ENCODE peak calls at places on chromosomes 12 and 14, in five cellular contexts. J is A549, L is HepG2, X is K562, D is endothelial cell of umbilical vein. B is an unnamed sample.

GRCh38 chr12:66329941-66330340 is 27.6 kb downstream of the HELB start:
- DNase-seq in L (no peak), X (no peak), J (no peak), D (no peak), B (no peak)

GRCh38 chr12:89525002-89525823 is 617 bp upstream of the GALNT4 start:
- DNase-seq in D (peak), L (peak), X (peak), J (peak), B (peak)

GRCh38 chr12:120015313-120015712 is 26.3 kb downstream of the BICDL1 start:
- DNase-seq in X (peak), L (no peak), D (no peak), J (no peak), B (no peak)

GRCh38 chr12:104059963-104060362 is 4.4 kb upstream of the HCFC2 start:
- DNase-seq in J (no peak), X (no peak), D (no peak), L (no peak), B (peak)

GRCh38 chr14:85214471-85214870 is 315.5 kb upstream of the FLRT2 start:
- DNase-seq in D (no peak), X (no peak), L (no peak), J (peak), B (no peak)

GRCh38 chr12:41962171-41962572 is 182.5 kb downstream of the GXYLT1 start:
- DNase-seq in D (no peak), X (no peak), J (no peak), L (no peak), B (no peak)

GRCh38 chr12:114163766-114164165 is 197.6 kb upstream of the RBM19 start:
- DNase-seq in L (peak), J (peak), X (no peak), D (no peak), B (peak)

GRCh38 chr12:120224304-120225199 is 23.6 kb upstream of the RPLP0 start:
- DNase-seq in L (no peak), J (no peak), D (no peak), X (no peak), B (no peak)

GRCh38 chr14:54420478-54421116 is 20.6 kb downstream of the CNIH1 start:
- DNase-seq in D (peak), X (peak), L (peak), J (peak), B (peak)

GRCh38 chr14:44912041-44912869 is 49.5 kb downstream of the KLHL28 start:
- DNase-seq in J (no peak), X (no peak), L (no peak), D (no peak), B (no peak)

GRCh38 chr14:93231129-93231979 is 24.3 kb downstream of the UBR7 start:
- DNase-seq in J (peak), L (no peak), X (no peak), D (peak), B (no peak)
- TF ChIP-seq MAX in J (no peak), L (no peak), X (no peak), D (no peak), B (no peak)

GRCh38 chr12:121440768-121441167 is 40.9 kb downstream of the RNF34 start:
- DNase-seq in X (no peak), D (no peak), J (no peak), L (no peak), B (no peak)

GRCh38 chr12:121441555-121441954 is 41.6 kb downstream of the RNF34 start:
- DNase-seq in X (no peak), J (peak), L (peak), D (no peak), B (peak)

GRCh38 chr12:121443193-121443829 is 43.4 kb downstream of the RNF34 start:
- DNase-seq in J (peak), D (peak), X (peak), L (peak), B (peak)

GRCh38 chr12:121443911-121444841 is 44.3 kb downstream of the RNF34 start:
- DNase-seq in L (no peak), J (no peak), D (no peak), X (no peak), B (no peak)

DNA sequence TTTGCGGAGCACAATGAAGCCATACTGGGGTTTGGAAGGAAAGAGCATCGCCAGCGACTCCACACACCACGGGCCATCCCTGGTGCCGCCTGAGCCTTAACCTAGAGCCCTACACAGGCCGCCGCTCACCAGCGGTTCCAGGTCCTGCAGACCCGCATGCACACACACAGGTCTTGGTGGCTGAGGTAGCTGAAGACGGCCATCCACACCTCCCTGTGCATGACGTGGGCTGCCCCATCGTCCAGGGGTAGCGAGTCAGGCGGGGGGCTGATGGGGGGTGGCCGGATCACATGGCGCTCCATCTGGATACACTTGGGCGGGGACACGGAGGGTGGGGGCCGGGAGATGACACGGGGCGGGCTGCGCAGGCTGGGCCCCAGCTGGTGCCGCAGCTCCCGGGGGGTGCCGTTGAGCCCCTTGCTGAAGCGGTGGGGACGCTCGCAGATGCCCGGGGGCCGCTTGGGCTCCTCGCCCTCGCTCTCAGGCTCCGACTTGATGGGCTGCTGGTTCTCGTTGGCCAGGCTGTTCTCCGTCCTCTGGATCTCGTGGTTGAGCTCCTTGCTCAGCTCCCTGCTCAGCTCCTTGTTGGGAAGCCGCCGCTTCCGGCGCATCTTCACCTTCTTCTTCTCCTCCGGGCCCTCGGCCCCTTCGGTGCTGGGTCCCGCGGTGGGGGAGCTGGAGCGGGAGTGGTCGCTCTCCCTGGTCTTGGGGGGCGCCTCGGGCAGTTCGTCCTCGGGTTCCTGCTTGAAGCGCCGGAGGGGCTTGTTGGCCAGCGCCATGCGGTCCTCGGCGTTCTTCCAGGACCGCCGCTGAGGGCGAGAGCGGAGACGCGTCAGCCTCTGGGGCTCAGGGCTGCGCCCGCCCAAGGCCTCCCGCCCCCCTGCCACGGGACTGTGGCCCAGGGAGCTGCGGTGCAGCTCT is 42.4 kb downstream of the RNF34 start:
- DNase-seq in L (no peak), J (no peak), D (no peak), X (no peak), B (no peak)
- TF ChIP-seq MYC in L (no peak), J (no peak), D (no peak), X (no peak), B (no peak)

DNA sequence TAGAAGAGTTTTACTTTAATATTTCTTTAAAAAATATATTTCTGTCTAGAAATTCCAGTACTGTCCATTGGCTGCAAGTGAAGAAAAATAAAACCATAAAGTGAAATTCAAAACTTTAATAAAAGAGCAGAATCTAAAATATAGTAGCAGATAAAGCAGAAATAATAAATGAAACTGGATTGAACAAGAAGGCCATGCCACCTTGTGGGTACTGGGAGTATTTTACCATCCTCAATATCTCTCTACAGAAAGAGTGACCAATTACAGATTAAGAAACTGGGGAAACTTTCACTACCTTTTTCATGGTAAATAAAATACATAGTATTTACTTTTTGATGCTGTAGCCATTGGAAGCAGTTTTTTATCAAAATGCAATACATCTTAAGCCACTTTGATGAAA is 220.5 kb downstream of the BCAT1 start:
- DNase-seq in J (peak), L (peak), X (peak), D (peak), B (peak)
- TF ChIP-seq MAX in J (no peak), L (no peak), X (no peak), D (no peak), B (no peak)

DNA sequence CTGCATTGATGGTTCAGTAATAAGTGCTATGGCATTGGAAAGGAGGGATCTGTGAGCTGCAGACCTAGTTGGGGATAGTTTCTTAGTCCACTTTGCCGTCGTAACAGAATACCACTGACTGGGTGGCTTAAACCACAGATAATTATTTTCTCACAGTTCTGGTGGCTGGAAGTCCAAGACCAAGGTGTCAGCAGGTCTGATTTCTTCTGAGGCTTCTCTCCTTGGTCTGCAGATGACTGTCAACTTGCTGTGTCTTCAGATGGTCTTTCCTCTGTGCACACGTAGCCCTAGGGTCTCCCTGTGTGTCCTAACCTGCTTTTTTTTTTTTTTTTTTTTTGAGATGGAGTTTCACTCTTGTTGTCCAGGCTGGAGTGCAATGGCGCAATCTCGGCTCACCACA is 126.1 kb downstream of the MYRFL start:
- DNase-seq in L (no peak), J (no peak), X (no peak), D (no peak), B (no peak)
- TF ChIP-seq MYC in L (no peak), J (no peak), X (no peak), D (no peak), B (no peak)

GRCh38 chr14:68268719-68269118 is 449.1 kb downstream of the RAD51B start:
- DNase-seq in D (no peak), X (no peak), L (no peak), J (no peak), B (no peak)

GRCh38 chr14:68270342-68270741 is 450.8 kb downstream of the RAD51B start:
- DNase-seq in X (no peak), D (no peak), L (no peak), J (no peak), B (no peak)

GRCh38 chr14:68268197-68268596 is 448.6 kb downstream of the RAD51B start:
- DNase-seq in J (no peak), D (no peak), X (no peak), L (no peak), B (peak)

GRCh38 chr14:68266998-68267397 is 447.4 kb downstream of the RAD51B start:
- DNase-seq in J (no peak), X (no peak), L (no peak), D (no peak), B (no peak)

DNA sequence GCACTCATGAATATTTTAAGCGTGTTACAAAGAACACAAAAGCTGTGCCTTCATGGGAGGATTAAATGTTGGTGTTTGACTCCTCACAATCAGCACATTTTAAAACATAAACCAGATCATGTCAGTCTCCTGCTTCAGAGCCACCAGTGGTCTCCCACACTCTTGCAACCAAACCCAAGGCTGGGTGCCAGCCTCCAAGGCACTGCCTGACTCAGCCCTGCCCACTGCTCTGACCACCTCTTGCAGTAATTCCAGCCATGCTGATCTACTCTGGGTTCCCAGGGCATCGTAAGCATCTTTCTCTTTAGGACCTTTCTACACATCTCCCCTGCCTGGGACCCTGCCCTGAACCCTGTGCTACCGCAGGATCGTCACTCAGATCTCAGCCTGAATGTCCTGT is 449.6 kb downstream of the RAD51B start:
- DNase-seq in L (no peak), D (no peak), J (no peak), X (no peak), B (no peak)
- TF ChIP-seq MAX in L (no peak), D (no peak), J (no peak), X (no peak), B (no peak)

GRCh38 chr12:87812030-87812429 is 217.2 kb downstream of the C12orf50 start:
- DNase-seq in L (no peak), D (no peak), X (no peak), J (peak), B (no peak)

GRCh38 chr12:87812711-87813110 is 216.5 kb downstream of the C12orf50 start:
- DNase-seq in L (no peak), D (no peak), X (no peak), J (no peak), B (no peak)

GRCh38 chr12:87807127-87807526 is 222.1 kb downstream of the C12orf50 start:
- DNase-seq in X (no peak), J (no peak), L (no peak), D (no peak), B (no peak)

GRCh38 chr12:87806310-87806709 is 222.9 kb downstream of the C12orf50 start:
- DNase-seq in J (peak), X (no peak), D (no peak), L (no peak), B (no peak)

GRCh38 chr12:87809916-87810315 is 219.3 kb downstream of the C12orf50 start:
- DNase-seq in J (no peak), D (peak), L (no peak), X (no peak), B (no peak)
- TF ChIP-seq MYC in J (no peak), D (no peak), L (no peak), X (no peak), B (no peak)

B was measured in NB4.